ENCODE peak calls at places on chromosomes 11 and 22, in nine cellular contexts. V is Peyer's patch, T is astrocyte, K is A673, E is endothelial cell of umbilical vein, A is cardiac muscle cell, J is heart right ventricle, I is Karpas-422, Q is DND-41. P is an unnamed sample.

GRCh38 chr11:67732045-67732787 is 57.8 kb upstream of the ALDH3B2 start:
- DNase-seq in V (no peak), T (no peak), K (peak; percentile 79), E (no peak), A (peak; percentile 46), J (no peak), I (no peak), Q (peak; percentile 78), P (peak; percentile 24)

GRCh38 chr11:16945671-16946469 is 68.3 kb downstream of the PLEKHA7 start:
- DNase-seq in V (peak; percentile 48), T (peak; percentile 26), K (peak; percentile 53), E (peak; percentile 34), A (peak; percentile 79), J (peak; percentile 46), I (peak; percentile 79), Q (peak; percentile 49), P (no peak)

GRCh38 chr11:109853156-109853776 is 239.9 kb upstream of the ZC3H12C start:
- DNase-seq in V (no peak), T (peak; percentile 63), K (peak; percentile 89), E (peak; percentile 90), A (peak; percentile 60), J (no peak), I (peak; percentile 85), Q (no peak), P (no peak)

GRCh38 chr11:104968856-104969776 is 742 bp upstream of the CASP4 start:
- DNase-seq in V (no peak), T (peak; percentile 2), K (peak; percentile 64), E (peak; percentile 64), A (no peak), J (peak; percentile 32), I (no peak), Q (peak; percentile 11), P (no peak)

GRCh38 chr22:25495286-25495685 is 69.2 kb upstream of the GRK3 start:
- DNase-seq in V (no peak), T (no peak), K (no peak), E (no peak), A (peak; percentile 53), J (no peak), I (no peak), Q (no peak), P (no peak)

GRCh38 chr11:117144477-117145392 is 648 bp downstream of the PAFAH1B2 start:
- DNase-seq in V (peak; percentile 55), T (peak; percentile 73), K (peak; percentile 63), E (peak; percentile 84), A (peak; percentile 78), J (peak; percentile 78), I (peak; percentile 68), Q (peak; percentile 9), P (no peak)

GRCh38 chr11:94417386-94417987 is 16.3 kb upstream of the GPR83 start:
- DNase-seq in V (no peak), T (peak; percentile 25), K (peak; percentile 45), E (peak; percentile 32), A (peak; percentile 11), J (no peak), I (peak; percentile 68), Q (no peak), P (no peak)

GRCh38 chr11:96235725-96236124 is 107.3 kb downstream of the MAML2 start:
- DNase-seq in V (no peak), T (no peak), K (no peak), E (no peak), A (no peak), J (no peak), I (no peak), Q (no peak), P (no peak)

GRCh38 chr22:49502126-49502826 is 325.4 kb downstream of the BRD1 start:
- DNase-seq in V (no peak), T (peak; percentile 7), K (no peak), E (no peak), A (no peak), J (no peak), I (no peak), Q (no peak), P (no peak)

GRCh38 chr11:103202048-103202651 is 92.9 kb downstream of the DYNC2H1 start:
- DNase-seq in V (no peak), T (peak; percentile 16), K (peak; percentile 70), E (peak; percentile 56), A (peak; percentile 52), J (no peak), I (peak; percentile 83), Q (no peak), P (no peak)

GRCh38 chr11:86799680-86800075 is 664 bp upstream of the PRSS23 start:
- DNase-seq in V (no peak), T (no peak), K (no peak), E (peak; percentile 20), A (peak; percentile 41), J (no peak), I (no peak), Q (no peak), P (no peak)

GRCh38 chr11:36463781-36464180 is 46.3 kb downstream of the TRAF6 start:
- DNase-seq in V (no peak), T (peak; percentile 74), K (no peak), E (no peak), A (no peak), J (no peak), I (no peak), Q (no peak), P (no peak)

GRCh38 chr11:69242583-69242940 is 51.4 kb upstream of the MYEOV start:
- DNase-seq in V (no peak), T (no peak), K (no peak), E (no peak), A (no peak), J (no peak), I (no peak), Q (no peak), P (peak; percentile 1)

GRCh38 chr22:25497269-25497668 is 67.2 kb upstream of the GRK3 start:
- DNase-seq in V (no peak), T (peak; percentile 24), K (no peak), E (peak; percentile 13), A (peak; percentile 21), J (peak; percentile 35), I (no peak), Q (no peak), P (no peak)

GRCh38 chr22:30423296-30423958 is 2.1 kb upstream of the MTFP1 start:
- DNase-seq in V (peak; percentile 32), T (no peak), K (no peak), E (no peak), A (peak; percentile 51), J (no peak), I (no peak), Q (peak; percentile 70), P (peak; percentile 41)

DNA sequence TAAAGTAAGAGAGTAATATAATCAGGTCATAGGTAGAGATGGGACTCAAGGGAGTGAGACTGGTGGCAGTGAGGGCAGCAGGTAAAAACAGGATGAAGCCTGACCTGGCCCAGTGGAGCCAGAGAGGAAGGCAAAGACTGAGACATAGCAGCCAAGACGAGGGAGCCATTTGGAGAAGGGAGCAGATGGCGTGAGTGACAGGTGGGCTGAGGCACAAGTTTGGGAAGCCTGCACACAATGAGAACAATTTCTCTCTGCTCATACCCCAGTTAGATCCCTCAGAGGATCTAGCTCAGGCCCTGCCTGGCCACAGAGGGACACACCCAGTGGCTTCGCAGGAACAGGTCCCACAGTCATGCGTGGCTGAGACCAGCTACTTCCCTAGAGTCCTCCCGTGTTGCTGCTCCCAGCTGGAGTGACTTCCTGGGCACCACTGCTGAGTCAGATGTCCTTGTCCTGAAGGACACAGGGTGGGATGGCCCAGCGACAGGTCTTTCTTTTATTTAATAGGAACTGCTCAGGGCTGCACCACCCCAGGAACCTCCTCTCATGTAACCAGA is 33.3 kb upstream of the LYVE1 start:
- DNase-seq in V (no peak), T (no peak), K (no peak), E (no peak), A (no peak), J (no peak), I (no peak), Q (no peak), P (no peak)
- H3K36me3 ChIP-seq in V (no peaks in the 10 kb centered on the region), T (no peaks in the 10 kb centered on the region), K (no peaks in the 10 kb centered on the region), E (no peaks in the 10 kb centered on the region), A (no peaks in the 10 kb centered on the region), J (no peaks in the 10 kb centered on the region), I (no peaks in the 10 kb centered on the region), Q (no peaks in the 10 kb centered on the region), P (no peaks in the 10 kb centered on the region)

GRCh38 chr11:12201016-12201985 is 90.9 kb downstream of the MICAL2 start:
- DNase-seq in V (no peak), T (peak; percentile 100), K (peak; percentile 47), E (peak; percentile 99), A (peak; percentile 72), J (peak; percentile 89), I (no peak), Q (no peak), P (no peak)
- H3K36me3 ChIP-seq in V (no peaks in the 10 kb centered on the region), T (peaks cover 64% of the 10 kb centered on the region), K (no peaks in the 10 kb centered on the region), E (peaks cover 4% of the 10 kb centered on the region), A (peaks cover 10% of the 10 kb centered on the region), J (peaks cover 22% of the 10 kb centered on the region), I (no peaks in the 10 kb centered on the region), Q (no peaks in the 10 kb centered on the region), P (no peaks in the 10 kb centered on the region)

DNA sequence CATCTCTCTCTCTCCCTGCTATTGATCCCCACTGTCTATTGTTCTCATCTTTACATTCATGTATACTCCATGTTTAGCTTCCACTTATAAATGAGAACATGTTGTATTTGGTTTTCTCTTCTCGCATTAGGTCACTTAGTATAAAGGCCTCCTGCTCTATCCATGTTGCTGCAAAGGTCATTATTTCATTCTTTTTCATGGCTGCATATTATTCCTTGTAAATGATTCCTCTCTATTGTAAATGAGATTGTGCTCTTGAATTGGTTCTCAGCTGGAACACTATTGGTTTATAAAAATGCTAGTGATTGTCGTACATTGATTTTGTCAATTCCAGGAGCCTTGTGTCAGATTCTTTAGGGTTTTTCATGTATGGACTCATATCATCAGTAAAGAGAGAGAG is 13.5 kb downstream of the ACRV1 start:
- DNase-seq in V (no peak), T (no peak), K (no peak), E (no peak), A (no peak), J (no peak), I (no peak), Q (no peak), P (no peak)
- H3K36me3 ChIP-seq in V (no peaks in the 10 kb centered on the region), T (peaks cover 5% of the 10 kb centered on the region), K (peaks cover 48% of the 10 kb centered on the region), E (no peaks in the 10 kb centered on the region), A (no peaks in the 10 kb centered on the region), J (no peaks in the 10 kb centered on the region), I (peaks cover 12% of the 10 kb centered on the region), Q (peaks cover 83% of the 10 kb centered on the region), P (no peaks in the 10 kb centered on the region)

GRCh38 chr22:40256501-40256900 is 78.8 kb downstream of the TNRC6B start:
- DNase-seq in V (no peak), T (no peak), K (no peak), E (no peak), A (no peak), J (no peak), I (no peak), Q (no peak), P (no peak)

GRCh38 chr22:40261783-40262182 is 84.1 kb downstream of the TNRC6B start:
- DNase-seq in V (no peak), T (no peak), K (no peak), E (no peak), A (no peak), J (no peak), I (no peak), Q (no peak), P (no peak)

GRCh38 chr22:40258463-40259046 is 80.8 kb downstream of the TNRC6B start:
- DNase-seq in V (no peak), T (peak; percentile 32), K (no peak), E (peak; percentile 49), A (no peak), J (no peak), I (no peak), Q (no peak), P (no peak)

GRCh38 chr22:40263191-40263590 is 83.1 kb upstream of the ADSL start:
- DNase-seq in V (no peak), T (no peak), K (peak; percentile 34), E (peak; percentile 80), A (no peak), J (peak; percentile 45), I (no peak), Q (no peak), P (no peak)

GRCh38 chr22:40257979-40258378 is 80.3 kb downstream of the TNRC6B start:
- DNase-seq in V (no peak), T (peak; percentile 39), K (no peak), E (no peak), A (no peak), J (no peak), I (no peak), Q (no peak), P (no peak)
- H3K36me3 ChIP-seq in V (no peaks in the 10 kb centered on the region), T (peaks cover 4% of the 10 kb centered on the region), K (peaks cover 2% of the 10 kb centered on the region), E (peaks cover 5% of the 10 kb centered on the region), A (peaks cover 10% of the 10 kb centered on the region), J (peaks cover 36% of the 10 kb centered on the region), I (peaks cover 12% of the 10 kb centered on the region), Q (peaks cover 50% of the 10 kb centered on the region), P (peaks cover 15% of the 10 kb centered on the region)